ENCODE peak calls at places on chromosome 21, in six cellular contexts. H, Y, M, V, R and N are unnamed samples.

GRCh38 chr21:32807717-32808380 is 36.3 kb upstream of the PAXBP1 start:
- DNase-seq in H (no peak), Y (no peak), M (no peak), V (no peak), R (no peak), N (peak)

GRCh38 chr21:33587792-33588484 is 546 bp downstream of the DONSON start:
- DNase-seq in H (no peak), Y (no peak), M (no peak), V (peak), R (no peak), N (peak)

GRCh38 chr21:40905251-40905650 is 58.3 kb upstream of the DSCAM start:
- DNase-seq in H (no peak), Y (no peak), M (no peak), V (no peak), R (no peak), N (no peak)

GRCh38 chr21:42340187-42340586 is 10.6 kb downstream of the TFF2 start:
- DNase-seq in H (no peak), Y (no peak), M (no peak), V (no peak), R (no peak), N (no peak)

GRCh38 chr21:15730484-15731242 is 881 bp downstream of the USP25 start:
- DNase-seq in H (no peak), Y (no peak), M (no peak), V (peak), R (no peak), N (no peak)

GRCh38 chr21:29181799-29182470 is 51.5 kb downstream of the MAP3K7CL start:
- DNase-seq in H (peak), Y (no peak), M (peak), V (peak), R (no peak), N (no peak)

GRCh38 chr21:25639167-25639921 is at the start of gene JAM2:
- DNase-seq in H (no peak), Y (peak), M (no peak), V (peak), R (no peak), N (peak)

GRCh38 chr21:27513016-27513415 is 546.1 kb upstream of the ADAMTS5 start:
- DNase-seq in H (no peak), Y (no peak), M (no peak), V (no peak), R (no peak), N (no peak)

GRCh38 chr21:28215214-28215954 is 777.3 kb downstream of the LTN1 start:
- DNase-seq in H (no peak), Y (no peak), M (no peak), V (no peak), R (no peak), N (no peak)

GRCh38 chr21:17802568-17802967 is 16.6 kb downstream of the C21orf91 start:
- DNase-seq in H (no peak), Y (no peak), M (no peak), V (no peak), R (no peak), N (no peak)

GRCh38 chr21:41520560-41521442 is 12.8 kb upstream of the TMPRSS2 start:
- DNase-seq in H (no peak), Y (no peak), M (no peak), V (no peak), R (peak), N (no peak)

GRCh38 chr21:41054206-41054605 is 113.8 kb upstream of the BACE2 start:
- DNase-seq in H (no peak), Y (no peak), M (no peak), V (no peak), R (no peak), N (no peak)

GRCh38 chr21:26236281-26236680 is 65.7 kb upstream of the APP start:
- DNase-seq in H (no peak), Y (no peak), M (no peak), V (no peak), R (no peak), N (no peak)

GRCh38 chr21:21236981-21237380 is 238.8 kb downstream of the NCAM2 start:
- DNase-seq in H (no peak), Y (no peak), M (no peak), V (no peak), R (no peak), N (no peak)

GRCh38 chr21:41466024-41466820 is 40.2 kb downstream of the MX1 start:
- DNase-seq in H (peak), Y (no peak), M (no peak), V (no peak), R (no peak), N (no peak)

GRCh38 chr21:28521932-28522826 is 470.5 kb downstream of the LTN1 start:
- DNase-seq in H (no peak), Y (no peak), M (no peak), V (no peak), R (no peak), N (peak)

GRCh38 chr21:14545906-14546480 is at the start of gene SAMSN1:
- DNase-seq in H (no peak), Y (no peak), M (no peak), V (peak), R (peak), N (no peak)

GRCh38 chr21:33403786-33404571 is 766 bp downstream of the IFNGR2 start:
- DNase-seq in H (peak), Y (peak), M (no peak), V (peak), R (no peak), N (no peak)

GRCh38 chr21:42668620-42669019 is 15.2 kb downstream of the PDE9A start:
- DNase-seq in H (no peak), Y (no peak), M (no peak), V (no peak), R (no peak), N (no peak)

GRCh38 chr21:20811702-20812101 is 186.5 kb upstream of the NCAM2 start:
- DNase-seq in H (no peak), Y (no peak), M (no peak), V (no peak), R (no peak), N (no peak)

GRCh38 chr21:46394819-46395152 is 63.9 kb upstream of the DIP2A start:
- DNase-seq in H (no peak), Y (no peak), M (no peak), V (no peak), R (no peak), N (no peak)

GRCh38 chr21:42193131-42193671 is 25.7 kb upstream of the ABCG1 start:
- DNase-seq in H (no peak), Y (no peak), M (no peak), V (no peak), R (no peak), N (no peak)

GRCh38 chr21:39317134-39318090 is 4.0 kb upstream of the BRWD1 start:
- DNase-seq in H (no peak), Y (no peak), M (no peak), V (peak), R (no peak), N (no peak)

GRCh38 chr21:41663805-41664788 is 102.8 kb downstream of the RIPK4 start:
- DNase-seq in H (peak), Y (no peak), M (no peak), V (no peak), R (peak), N (no peak)

GRCh38 chr21:33670076-33670475 is 27.8 kb downstream of the ITSN1 start:
- DNase-seq in H (no peak), Y (no peak), M (no peak), V (no peak), R (no peak), N (no peak)

GRCh38 chr21:25925064-25925463 is 190.3 kb downstream of the GABPA start:
- DNase-seq in H (no peak), Y (no peak), M (no peak), V (no peak), R (no peak), N (no peak)

GRCh38 chr21:29477941-29478340 is 179.2 kb downstream of the BACH1 start:
- DNase-seq in H (no peak), Y (no peak), M (no peak), V (peak), R (no peak), N (no peak)

GRCh38 chr21:41526478-41527087 is 18.6 kb upstream of the TMPRSS2 start:
- DNase-seq in H (no peak), Y (no peak), M (no peak), V (no peak), R (no peak), N (no peak)

GRCh38 chr21:42534361-42534900 is 20.8 kb downstream of the SLC37A1 start:
- DNase-seq in H (no peak), Y (no peak), M (no peak), V (no peak), R (no peak), N (no peak)

GRCh38 chr21:25925936-25926335 is 191.2 kb downstream of the GABPA start:
- DNase-seq in H (no peak), Y (no peak), M (no peak), V (no peak), R (no peak), N (no peak)

GRCh38 chr21:42101246-42101645 is 30.1 kb downstream of the UMODL1 start:
- DNase-seq in H (no peak), Y (no peak), M (no peak), V (no peak), R (no peak), N (no peak)

GRCh38 chr21:44884059-44884458 is 10.6 kb upstream of the PTTG1IP start:
- DNase-seq in H (no peak), Y (no peak), M (no peak), V (no peak), R (no peak), N (no peak)
- TF ChIP-seq ZNF274 in H (no peak), Y (no peak), M (no peak), V (no peak), R (no peak), N (no peak)

GRCh38 chr21:43812957-43813730 is 23.8 kb downstream of the RRP1 start:
- DNase-seq in H (no peak), Y (no peak), M (no peak), V (no peak), R (no peak), N (no peak)

GRCh38 chr21:43811262-43812105 is 22.1 kb downstream of the RRP1 start:
- DNase-seq in H (no peak), Y (no peak), M (no peak), V (no peak), R (no peak), N (no peak)

GRCh38 chr21:43814215-43815106 is 25.1 kb downstream of the RRP1 start:
- DNase-seq in H (no peak), Y (peak), M (no peak), V (no peak), R (no peak), N (no peak)

GRCh38 chr21:43810505-43811261 is 21.3 kb downstream of the RRP1 start:
- DNase-seq in H (peak), Y (peak), M (peak), V (peak), R (peak), N (peak)

GRCh38 chr21:43812139-43812821 is 22.9 kb downstream of the RRP1 start:
- DNase-seq in H (peak), Y (no peak), M (no peak), V (no peak), R (no peak), N (no peak)
- TF ChIP-seq ZNF274 in H (no peak), Y (no peak), M (no peak), V (no peak), R (no peak), N (no peak)

GRCh38 chr21:36699026-36699545 is at the start of gene SIM2:
- DNase-seq in H (no peak), Y (no peak), M (peak), V (peak), R (no peak), N (no peak)
- TF ChIP-seq ZNF274 in H (no peak), Y (no peak), M (no peak), V (no peak), R (no peak), N (no peak)

GRCh38 chr21:38159355-38159754 is 97.4 kb upstream of the KCNJ15 start:
- DNase-seq in H (peak), Y (peak), M (peak), V (peak), R (peak), N (peak)
- TF ChIP-seq ZNF274 in H (no peak), Y (no peak), M (no peak), V (no peak), R (no peak), N (no peak)

GRCh38 chr21:34730756-34731445 is 62.1 kb downstream of the CLIC6 start:
- DNase-seq in H (no peak), Y (no peak), M (no peak), V (no peak), R (no peak), N (no peak)

GRCh38 chr21:34730194-34730593 is 61.4 kb downstream of the CLIC6 start:
- DNase-seq in H (no peak), Y (no peak), M (no peak), V (no peak), R (no peak), N (no peak)

GRCh38 chr21:34726627-34727337 is 58.0 kb downstream of the CLIC6 start:
- DNase-seq in H (no peak), Y (no peak), M (no peak), V (no peak), R (no peak), N (no peak)

GRCh38 chr21:34724857-34725195 is 56.0 kb downstream of the CLIC6 start:
- DNase-seq in H (no peak), Y (no peak), M (no peak), V (no peak), R (no peak), N (no peak)

GRCh38 chr21:34728479-34728878 is 59.7 kb downstream of the CLIC6 start:
- DNase-seq in H (no peak), Y (no peak), M (no peak), V (no peak), R (no peak), N (no peak)
- TF ChIP-seq ZNF274 in H (no peak), Y (no peak), M (no peak), V (no peak), R (no peak), N (no peak)

GRCh38 chr21:44637018-44637850 is at the start of gene KRTAP10-10:
- DNase-seq in H (no peak), Y (no peak), M (no peak), V (no peak), R (no peak), N (no peak)
- TF ChIP-seq ZNF274 in H (no peak), Y (no peak), M (no peak), V (no peak), R (no peak), N (no peak)